ENCODE peak calls at places on chromosomes 5 and 9, in five cellular contexts. M is IMR-90, R is neuronal stem cell, P is trophoblast cell, Z is H9. E is an unnamed sample.

GRCh38 chr9:133086894-133087293 is 25.1 kb downstream of the CEL start:
- DNase-seq in M (no peak), R (no peak), P (no peak), Z (no peak), E (no peak)

GRCh38 chr5:94442971-94443370 is 175.4 kb downstream of the KIAA0825 start:
- DNase-seq in M (peak; percentile 7), R (no peak), P (no peak), Z (no peak), E (no peak)

GRCh38 chr5:179772355-179772754 is 21.4 kb upstream of the LTC4S start:
- DNase-seq in M (no peak), R (no peak), P (no peak), Z (no peak), E (no peak)

GRCh38 chr5:93925321-93925720 is 183.9 kb upstream of the POU5F2 start:
- DNase-seq in M (no peak), R (no peak), P (peak; percentile 1), Z (no peak), E (no peak)

GRCh38 chr5:173232499-173233346 is 2.3 kb downstream of the NKX2-5 start:
- DNase-seq in M (no peak), R (no peak), P (no peak), Z (peak; percentile 57), E (peak; percentile 46)

GRCh38 chr5:143985832-143986485 is 174.0 kb downstream of the HMHB1 start:
- DNase-seq in M (peak; percentile 79), R (no peak), P (no peak), Z (no peak), E (peak; percentile 35)

GRCh38 chr9:136656795-136657611 is 5.7 kb upstream of the EGFL7 start:
- DNase-seq in M (no peak), R (no peak), P (no peak), Z (no peak), E (no peak)

GRCh38 chr9:78370991-78371390 is 74.1 kb downstream of the PSAT1 start:
- DNase-seq in M (no peak), R (no peak), P (no peak), Z (no peak), E (no peak)

GRCh38 chr5:181170237-181170830 is 22.9 kb downstream of the OR2V2 start:
- DNase-seq in M (no peak), R (no peak), P (no peak), Z (peak; percentile 76), E (no peak)

GRCh38 chr5:126454081-126454480 is 30.9 kb downstream of the GRAMD2B start:
- DNase-seq in M (no peak), R (no peak), P (no peak), Z (no peak), E (no peak)

GRCh38 chr9:105681724-105682123 is 12.6 kb upstream of the TMEM38B start:
- DNase-seq in M (peak; percentile 86), R (no peak), P (no peak), Z (no peak), E (peak; percentile 88)

GRCh38 chr5:2607622-2608021 is 143.9 kb downstream of the IRX2 start:
- DNase-seq in M (no peak), R (no peak), P (no peak), Z (no peak), E (no peak)

GRCh38 chr9:89842267-89842768 is 237.5 kb downstream of the GADD45G start:
- DNase-seq in M (no peak), R (no peak), P (no peak), Z (no peak), E (no peak)

GRCh38 chr5:56565693-56566092 is 249.7 kb upstream of the MAP3K1 start:
- DNase-seq in M (no peak), R (no peak), P (no peak), Z (no peak), E (no peak)

GRCh38 chr9:119961774-119962408 is 592.7 kb upstream of the BRINP1 start:
- DNase-seq in M (peak; percentile 29), R (peak; percentile 29), P (peak; percentile 15), Z (peak; percentile 82), E (peak; percentile 39)

GRCh38 chr9:76603448-76603895 is 144.5 kb downstream of the GCNT1 start:
- DNase-seq in M (peak; percentile 29), R (no peak), P (no peak), Z (no peak), E (peak; percentile 26)

GRCh38 chr5:36739751-36740221 is 133.4 kb downstream of the SLC1A3 start:
- DNase-seq in M (peak; percentile 69), R (peak; percentile 73), P (peak; percentile 87), Z (peak; percentile 82), E (peak; percentile 54)

GRCh38 chr5:377326-377981 is 55.9 kb downstream of the AHRR start:
- DNase-seq in M (no peak), R (no peak), P (no peak), Z (peak; percentile 14), E (no peak)

GRCh38 chr5:39197556-39197955 is 21.8 kb downstream of the FYB1 start:
- DNase-seq in M (no peak), R (no peak), P (no peak), Z (no peak), E (no peak)

GRCh38 chr9:119649205-119649604 is 280.0 kb upstream of the BRINP1 start:
- DNase-seq in M (no peak), R (no peak), P (no peak), Z (no peak), E (no peak)

GRCh38 chr5:90557871-90558270 is 726 bp upstream of the ADGRV1 start:
- DNase-seq in M (no peak), R (no peak), P (no peak), Z (no peak), E (no peak)

GRCh38 chr9:1709347-1709746 is 305.8 kb upstream of the SMARCA2 start:
- DNase-seq in M (no peak), R (no peak), P (peak; percentile 10), Z (no peak), E (no peak)

GRCh38 chr5:95530441-95530840 is 24.3 kb downstream of the SKIC3 start:
- DNase-seq in M (peak; percentile 95), R (no peak), P (peak; percentile 23), Z (no peak), E (peak; percentile 84)

GRCh38 chr9:98306384-98307145 is 51.1 kb upstream of the TBC1D2 start:
- DNase-seq in M (no peak), R (no peak), P (peak; percentile 74), Z (no peak), E (no peak)

GRCh38 chr9:33105939-33106338 is 29.5 kb upstream of the SMU1 start:
- DNase-seq in M (peak; percentile 36), R (no peak), P (no peak), Z (no peak), E (no peak)

GRCh38 chr5:125551246-125551645 is 804.8 kb upstream of the ZNF608 start:
- DNase-seq in M (peak; percentile 62), R (no peak), P (peak; percentile 47), Z (no peak), E (peak; percentile 26)

GRCh38 chr9:37025381-37026084 is 8.5 kb downstream of the PAX5 start:
- DNase-seq in M (no peak), R (no peak), P (no peak), Z (peak; percentile 45), E (no peak)

GRCh38 chr5:72600401-72600981 is 93.3 kb upstream of the ZNF366 start:
- DNase-seq in M (peak; percentile 95), R (no peak), P (no peak), Z (no peak), E (peak; percentile 94)

GRCh38 chr5:111069839-111070238 is 1.7 kb upstream of the TSLP start:
- DNase-seq in M (peak; percentile 88), R (no peak), P (no peak), Z (no peak), E (peak; percentile 70)

GRCh38 chr5:10607023-10607665 is 43.3 kb downstream of the ANKRD33B start:
- DNase-seq in M (peak; percentile 83), R (no peak), P (no peak), Z (peak; percentile 72), E (peak; percentile 89)

GRCh38 chr5:73440262-73440661 is 8.3 kb downstream of the FOXD1 start:
- DNase-seq in M (no peak), R (no peak), P (no peak), Z (no peak), E (no peak)

GRCh38 chr5:27316283-27316675 is 277.9 kb upstream of the CDH9 start:
- DNase-seq in M (peak; percentile 86), R (no peak), P (no peak), Z (no peak), E (peak; percentile 72)

GRCh38 chr9:80615964-80616363 is 1044.2 kb downstream of the TLE4 start:
- DNase-seq in M (peak; percentile 65), R (no peak), P (no peak), Z (no peak), E (no peak)

GRCh38 chr5:14190194-14191164 is 47.3 kb downstream of the TRIO start:
- DNase-seq in M (peak; percentile 99), R (no peak), P (peak; percentile 89), Z (no peak), E (peak; percentile 99)

GRCh38 chr9:134466869-134467616 is 140.8 kb downstream of the RXRA start:
- DNase-seq in M (no peak), R (no peak), P (no peak), Z (no peak), E (no peak)

GRCh38 chr9:126663661-126664072 is 49.9 kb downstream of the LMX1B start:
- DNase-seq in M (no peak), R (no peak), P (no peak), Z (no peak), E (no peak)

GRCh38 chr9:93112116-93112863 is 16.3 kb downstream of the CARD19 start:
- DNase-seq in M (no peak), R (no peak), P (no peak), Z (no peak), E (no peak)

GRCh38 chr9:97766610-97767009 is 69.5 kb upstream of the XPA start:
- DNase-seq in M (no peak), R (no peak), P (no peak), Z (no peak), E (no peak)

GRCh38 chr9:133269537-133270357 is 5.3 kb downstream of the ABO start:
- DNase-seq in M (no peak), R (no peak), P (no peak), Z (no peak), E (no peak)

GRCh38 chr5:149631506-149631905 is 50.2 kb downstream of the ARHGEF37 start:
- DNase-seq in M (no peak), R (no peak), P (no peak), Z (no peak), E (no peak)
- H4K91ac ChIP-seq in M (no peak overlapping the region), R (no peak overlapping the region), P (no peak overlapping the region), Z (no peak overlapping the region), E (peak overlapping the region; percentile 44)

GRCh38 chr9:129462360-129462759 is 158.5 kb downstream of the C9orf50 start:
- DNase-seq in M (no peak), R (no peak), P (no peak), Z (no peak), E (no peak)
- H4K91ac ChIP-seq in M (peak overlapping the region; percentile 55), R (peak overlapping the region; percentile 11), P (peak overlapping the region; percentile 64), Z (no peak overlapping the region), E (peak overlapping the region; percentile 31)

DNA sequence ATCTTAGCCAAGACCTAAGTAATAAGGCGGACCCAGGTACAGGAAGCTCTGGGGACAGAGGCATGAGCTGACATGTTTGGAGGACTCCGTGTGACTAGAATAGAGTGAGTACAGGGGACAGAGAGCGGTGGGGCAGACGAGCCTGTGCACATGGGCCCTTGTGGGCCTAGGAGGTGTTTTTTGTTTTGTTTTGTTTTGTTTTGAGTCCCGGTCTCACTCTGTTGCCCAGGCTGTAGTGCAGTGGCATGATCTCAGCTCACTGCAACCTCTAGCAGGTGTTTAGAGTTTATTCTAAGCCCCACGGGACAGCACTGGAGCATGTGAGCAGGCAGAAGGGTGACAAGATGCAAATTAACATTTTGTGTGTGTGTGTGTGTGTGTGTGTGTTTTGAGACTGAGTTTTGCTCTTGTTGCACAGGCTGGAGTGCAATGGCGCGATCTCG is 3.1 kb upstream of the EEIG1 start:
- DNase-seq in M (no peak), R (no peak), P (no peak), Z (no peak), E (no peak)
- H4K91ac ChIP-seq in M (no peak overlapping the region), R (peak overlapping the region; percentile 39), P (no peak overlapping the region), Z (no peak overlapping the region), E (no peak overlapping the region)

GRCh38 chr5:142841511-142842255 is 71.5 kb downstream of the ARHGAP26 start:
- DNase-seq in M (peak; percentile 34), R (peak; percentile 42), P (peak; percentile 88), Z (peak; percentile 69), E (peak; percentile 30)
- H4K91ac ChIP-seq in M (no peak overlapping the region), R (no peak overlapping the region), P (no peak overlapping the region), Z (no peak overlapping the region), E (no peak overlapping the region)